ENCODE peak calls at places on chromosomes 2 and 18, in eight cellular contexts. U is glutamatergic neuron, F is Calu3, V is NCI-H2171, R is IMR-90, Q is progenitor cell of endocrine pancreas, Y is midbrain, P is cardiac fibroblast. B is an unnamed sample.

GRCh38 chr2:215299337-215299859 is 12.5 kb upstream of the ATIC start:
- DNase-seq in U (no peak), V (peak), R (no peak), F (no peak), Q (no peak), Y (no peak), P (peak), B (no peak)

GRCh38 chr2:169839954-169840746 is 12.9 kb downstream of the UBR3 start:
- DNase-seq in Q (no peak), F (no peak), P (peak), R (peak), U (no peak), Y (no peak), V (no peak), B (no peak)

GRCh38 chr2:1550658-1551316 is 137.5 kb downstream of the TPO start:
- DNase-seq in F (peak), Y (peak), Q (peak), V (peak), U (peak), R (peak), P (peak), B (peak)

GRCh38 chr2:205869439-205869838 is 187.1 kb downstream of the NRP2 start:
- DNase-seq in U (no peak), Q (no peak), Y (no peak), P (no peak), V (no peak), F (no peak), R (no peak), B (no peak)

GRCh38 chr2:96091711-96092579 is 24.4 kb downstream of the ADRA2B start:
- DNase-seq in R (no peak), P (no peak), Q (peak), V (peak), Y (no peak), U (peak), F (no peak), B (no peak)

GRCh38 chr2:31947871-31948270 is 62.9 kb downstream of the MEMO1 start:
- DNase-seq in F (no peak), P (no peak), Y (no peak), R (no peak), V (no peak), U (no peak), Q (no peak), B (no peak)

GRCh38 chr18:11520536-11520935 is 88.9 kb upstream of the SLC35G4 start:
- DNase-seq in V (no peak), F (no peak), Y (no peak), Q (no peak), R (no peak), P (no peak), U (no peak), B (no peak)

GRCh38 chr2:1653137-1653789 is 91.1 kb downstream of the PXDN start:
- DNase-seq in P (peak), Q (no peak), F (no peak), V (no peak), R (peak), U (no peak), Y (no peak), B (peak)

GRCh38 chr2:113979172-113980128 is 89.6 kb downstream of the ACTR3 start:
- DNase-seq in Y (no peak), R (no peak), V (no peak), Q (no peak), F (no peak), P (no peak), U (peak), B (peak)

GRCh38 chr2:216222650-216223352 is 113.7 kb downstream of the XRCC5 start:
- DNase-seq in F (no peak), V (no peak), Y (no peak), U (no peak), Q (no peak), P (peak), R (peak), B (no peak)

GRCh38 chr2:146634256-146635068 is 1210.4 kb upstream of the ACVR2A start:
- DNase-seq in V (no peak), U (no peak), F (peak), Q (no peak), Y (no peak), P (peak), R (peak), B (no peak)

GRCh38 chr2:46915281-46915810 is at the start of gene MCFD2:
- DNase-seq in R (no peak), Y (no peak), P (peak), U (no peak), F (no peak), Q (no peak), V (no peak), B (peak)

GRCh38 chr18:54033087-54033486 is 191.4 kb downstream of the MBD2 start:
- DNase-seq in U (no peak), P (no peak), Y (no peak), V (no peak), F (no peak), R (no peak), Q (no peak), B (no peak)

GRCh38 chr2:173669271-173669853 is 295.8 kb downstream of the SP3 start:
- DNase-seq in P (no peak), V (no peak), Y (no peak), U (no peak), Q (no peak), R (peak), F (no peak), B (no peak)

GRCh38 chr2:64192570-64193192 is 48.5 kb upstream of the PELI1 start:
- DNase-seq in R (no peak), Y (no peak), P (peak), F (no peak), V (no peak), Q (no peak), U (no peak), B (no peak)

GRCh38 chr2:101820519-101820918 is 123.0 kb downstream of the MAP4K4 start:
- DNase-seq in R (peak), V (no peak), F (peak), Q (no peak), P (peak), U (no peak), Y (no peak), B (no peak)

GRCh38 chr2:30235859-30236535 is 4.7 kb downstream of the LBH start:
- DNase-seq in F (no peak), Q (no peak), Y (no peak), U (no peak), V (no peak), R (no peak), P (no peak), B (no peak)

GRCh38 chr2:85589166-85589565 is 4.9 kb downstream of the VAMP5 start:
- DNase-seq in Q (no peak), P (no peak), U (no peak), Y (no peak), R (no peak), V (no peak), F (no peak), B (no peak)

GRCh38 chr2:212227755-212228154 is 310.8 kb downstream of the ERBB4 start:
- DNase-seq in U (no peak), P (peak), Y (no peak), V (peak), R (peak), Q (no peak), F (peak), B (no peak)

GRCh38 chr2:191916826-191917225 is 69.9 kb upstream of the CAVIN2 start:
- DNase-seq in V (no peak), Y (no peak), P (no peak), R (no peak), F (no peak), U (no peak), Q (no peak), B (no peak)

GRCh38 chr2:129733041-129733440 is 246.4 kb upstream of the RAB6C start:
- DNase-seq in Q (no peak), P (no peak), U (no peak), V (no peak), F (no peak), R (no peak), Y (no peak), B (no peak)

GRCh38 chr18:37574113-37574512 is 8.5 kb upstream of the CELF4 start:
- DNase-seq in P (peak), Q (no peak), U (no peak), V (peak), F (peak), R (no peak), Y (no peak), B (no peak)

GRCh38 chr2:230956827-230957755 is 32.0 kb upstream of the GPR55 start:
- DNase-seq in P (peak), F (peak), R (peak), Q (no peak), V (no peak), U (peak), Y (peak), B (no peak)

GRCh38 chr18:51907687-51908597 is 432.1 kb upstream of the DCC start:
- DNase-seq in Y (no peak), Q (no peak), V (no peak), P (no peak), R (no peak), F (no peak), U (no peak), B (no peak)

GRCh38 chr2:175892046-175892445 is 110.0 kb downstream of the LNPK start:
- DNase-seq in F (no peak), P (no peak), V (no peak), U (no peak), Y (no peak), R (no peak), Q (no peak), B (no peak)

GRCh38 chr2:17934721-17935120 is 56.3 kb downstream of the KCNS3 start:
- DNase-seq in Y (no peak), F (no peak), P (no peak), U (no peak), Q (no peak), R (peak), V (no peak), B (no peak)

GRCh38 chr2:113838744-113839444 is 51.0 kb upstream of the ACTR3 start:
- DNase-seq in R (no peak), Y (no peak), Q (no peak), V (no peak), U (no peak), F (no peak), P (no peak), B (no peak)

GRCh38 chr2:22890142-22890541 is 494.8 kb upstream of the KLHL29 start:
- DNase-seq in Q (no peak), R (no peak), U (peak), V (no peak), P (no peak), F (no peak), Y (no peak), B (no peak)

GRCh38 chr2:237511885-237512405 is 24.9 kb downstream of the MLPH start:
- DNase-seq in F (no peak), Q (no peak), R (no peak), P (no peak), V (no peak), U (no peak), Y (no peak), B (no peak)

GRCh38 chr18:39825485-39825884 is 2129.5 kb upstream of the PIK3C3 start:
- DNase-seq in V (no peak), Q (no peak), Y (no peak), R (no peak), F (no peak), P (peak), U (no peak), B (no peak)

GRCh38 chr2:233414273-233414654 is 60.0 kb downstream of the DGKD start:
- DNase-seq in Q (no peak), F (peak), Y (no peak), R (peak), P (peak), U (no peak), V (no peak), B (no peak)

GRCh38 chr2:71610671-71611070 is 157.3 kb downstream of the DYSF start:
- DNase-seq in Y (no peak), R (no peak), U (no peak), F (no peak), V (no peak), P (no peak), Q (peak), B (peak)

GRCh38 chr2:151819920-151820319 is 8.3 kb downstream of the ARL5A start:
- DNase-seq in R (no peak), V (no peak), U (no peak), Y (no peak), F (no peak), Q (no peak), P (no peak), B (no peak)

GRCh38 chr18:53971331-53971730 is 253.1 kb downstream of the MBD2 start:
- DNase-seq in F (no peak), V (no peak), Y (no peak), Q (no peak), R (no peak), P (no peak), U (no peak), B (no peak)